ENCODE peak calls at places on chromosomes 13 and 19, in four cellular contexts. One of them, this sample, is unnamed.
A peak's percentile ranks its signal among the peaks of the same experiment; 100 is the strongest.

GRCh38 chr13:97205971-97206370 is 16.2 kb upstream of the MBNL2 start:
- DNase-seq in mammary epithelial cell: peak; percentile 32
- DNase-seq in cardiac fibroblast: peak; percentile 57
- DNase-seq in A549: peak; percentile 17
- DNase-seq in this sample: no peak

GRCh38 chr13:23621316-23621645 is 51.1 kb downstream of the TNFRSF19 start:
- DNase-seq in mammary epithelial cell: peak; percentile 97
- DNase-seq in cardiac fibroblast: peak; percentile 94
- DNase-seq in A549: peak; percentile 57
- DNase-seq in this sample: no peak

GRCh38 chr13:39189778-39190177 is 151.5 kb downstream of the NHLRC3 start:
- DNase-seq in mammary epithelial cell: no peak
- DNase-seq in cardiac fibroblast: no peak
- DNase-seq in A549: no peak
- DNase-seq in this sample: no peak

GRCh38 chr19:16872728-16873127 is 16.1 kb upstream of the F2RL3 start:
- DNase-seq in mammary epithelial cell: no peak
- DNase-seq in cardiac fibroblast: no peak
- DNase-seq in A549: no peak
- DNase-seq in this sample: no peak

GRCh38 chr19:8904597-8904996 is 72.4 kb downstream of the MBD3L1 start:
- DNase-seq in mammary epithelial cell: no peak
- DNase-seq in cardiac fibroblast: no peak
- DNase-seq in A549: no peak
- DNase-seq in this sample: no peak

GRCh38 chr19:41351339-41352245 is 2.1 kb downstream of the TGFB1 start:
- DNase-seq in mammary epithelial cell: peak; percentile 72
- DNase-seq in cardiac fibroblast: peak; percentile 54
- DNase-seq in A549: no peak
- DNase-seq in this sample: no peak

GRCh38 chr13:35549481-35549880 is 73.0 kb upstream of the MAB21L1 start:
- DNase-seq in mammary epithelial cell: peak; percentile 69
- DNase-seq in cardiac fibroblast: peak; percentile 41
- DNase-seq in A549: peak; percentile 27
- DNase-seq in this sample: peak; percentile 31

GRCh38 chr19:28497137-28497536 is 715.8 kb downstream of the UQCRFS1 start:
- DNase-seq in mammary epithelial cell: peak; percentile 73
- DNase-seq in cardiac fibroblast: peak; percentile 88
- DNase-seq in A549: no peak
- DNase-seq in this sample: peak; percentile 39

GRCh38 chr13:96772426-96772825 is 221.8 kb downstream of the OXGR1 start:
- DNase-seq in mammary epithelial cell: no peak
- DNase-seq in cardiac fibroblast: peak; percentile 22
- DNase-seq in A549: no peak
- DNase-seq in this sample: no peak

GRCh38 chr19:41409288-41409687 is 11.7 kb downstream of the BCKDHA start:
- DNase-seq in mammary epithelial cell: peak; percentile 58
- DNase-seq in cardiac fibroblast: peak; percentile 56
- DNase-seq in A549: peak; percentile 60
- DNase-seq in this sample: no peak

GRCh38 chr13:25966086-25966485 is 85.7 kb downstream of the SHISA2 start:
- DNase-seq in mammary epithelial cell: no peak
- DNase-seq in cardiac fibroblast: no peak
- DNase-seq in A549: no peak
- DNase-seq in this sample: no peak

GRCh38 chr19:30227661-30228112 is 144.5 kb upstream of the ZNF536 start:
- DNase-seq in mammary epithelial cell: peak; percentile 42
- DNase-seq in cardiac fibroblast: peak; percentile 53
- DNase-seq in A549: peak; percentile 82
- DNase-seq in this sample: peak; percentile 5
- TF ChIP-seq CTCF in mammary epithelial cell: peak; percentile 30
- TF ChIP-seq CTCF in cardiac fibroblast: peak; percentile 7
- TF ChIP-seq CTCF in A549: peak; percentile 72
- TF ChIP-seq CTCF in this sample: peak; percentile 45

GRCh38 chr19:49224856-49225255 is 67.3 kb downstream of the TRPM4 start:
- DNase-seq in mammary epithelial cell: peak; percentile 63
- DNase-seq in cardiac fibroblast: peak; percentile 74
- DNase-seq in A549: peak; percentile 90
- DNase-seq in this sample: no peak
- TF ChIP-seq CTCF in mammary epithelial cell: peak; percentile 66
- TF ChIP-seq CTCF in cardiac fibroblast: peak; percentile 51
- TF ChIP-seq CTCF in A549: peak; percentile 67
- TF ChIP-seq CTCF in this sample: peak; percentile 29

GRCh38 chr13:28138012-28138755 is at the start of gene PAN3:
- DNase-seq in mammary epithelial cell: peak; percentile 88
- DNase-seq in cardiac fibroblast: peak; percentile 92
- DNase-seq in A549: peak; percentile 85
- DNase-seq in this sample: peak; percentile 80

GRCh38 chr13:28136916-28137315 is 1.4 kb upstream of the PAN3 start:
- DNase-seq in mammary epithelial cell: no peak
- DNase-seq in cardiac fibroblast: no peak
- DNase-seq in A549: no peak
- DNase-seq in this sample: no peak

GRCh38 chr13:28140433-28141125 is 2.2 kb downstream of the PAN3 start:
- DNase-seq in mammary epithelial cell: no peak
- DNase-seq in cardiac fibroblast: peak; percentile 13
- DNase-seq in A549: no peak
- DNase-seq in this sample: no peak

GRCh38 chr13:28137556-28137955 is 789 bp upstream of the PAN3 start:
- DNase-seq in mammary epithelial cell: no peak
- DNase-seq in cardiac fibroblast: peak; percentile 20
- DNase-seq in A549: no peak
- DNase-seq in this sample: no peak

GRCh38 chr13:28138756-28139470 is 568 bp downstream of the PAN3 start:
- DNase-seq in mammary epithelial cell: peak; percentile 84
- DNase-seq in cardiac fibroblast: peak; percentile 89
- DNase-seq in A549: peak; percentile 83
- DNase-seq in this sample: no peak
- TF ChIP-seq CTCF in mammary epithelial cell: no peak
- TF ChIP-seq CTCF in cardiac fibroblast: no peak
- TF ChIP-seq CTCF in A549: no peak
- TF ChIP-seq CTCF in this sample: no peak

DNA sequence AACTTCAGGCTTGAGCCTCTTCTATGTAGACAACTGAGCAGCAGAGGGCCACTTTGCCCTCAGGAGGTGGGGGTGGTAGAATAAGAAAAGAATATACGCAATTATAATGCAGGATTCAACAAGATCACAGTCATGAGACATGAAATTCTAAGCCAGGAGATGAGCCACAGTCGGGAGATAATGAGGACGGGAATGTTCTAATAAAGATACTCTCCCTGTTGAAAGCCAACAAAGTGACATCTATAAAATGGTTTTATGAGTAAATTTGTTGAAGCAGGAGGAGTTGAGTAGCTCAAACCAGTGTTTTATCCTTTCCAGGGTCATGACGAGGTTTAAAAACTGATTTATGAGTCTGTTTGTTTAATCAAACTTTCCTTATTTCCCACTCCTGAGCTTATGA is 152.0 kb upstream of the SERP2 start:
- DNase-seq in mammary epithelial cell: no peak
- DNase-seq in cardiac fibroblast: no peak
- DNase-seq in A549: no peak
- DNase-seq in this sample: no peak
- TF ChIP-seq CTCF in mammary epithelial cell: no peak
- TF ChIP-seq CTCF in cardiac fibroblast: no peak
- TF ChIP-seq CTCF in A549: no peak
- TF ChIP-seq CTCF in this sample: no peak

DNA sequence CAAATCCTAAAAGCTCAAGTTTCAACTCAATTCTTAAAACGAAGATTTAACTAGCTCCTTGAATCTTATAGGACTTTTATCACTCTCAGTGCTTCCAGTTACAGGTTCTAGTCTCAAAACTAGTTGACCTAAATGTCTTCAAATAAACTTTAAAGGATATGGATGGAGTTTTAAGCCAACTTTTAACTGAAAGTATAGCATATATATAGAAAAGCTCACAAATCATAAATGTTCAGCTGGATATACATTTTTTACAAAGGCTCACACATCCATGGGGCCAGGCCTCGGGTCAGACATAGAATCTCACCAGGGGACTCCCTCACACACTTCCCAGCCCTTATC is 47.1 kb upstream of the ARHGEF7 start:
- DNase-seq in mammary epithelial cell: no peak
- DNase-seq in cardiac fibroblast: no peak
- DNase-seq in A549: no peak
- DNase-seq in this sample: no peak
- TF ChIP-seq CTCF in mammary epithelial cell: no peak
- TF ChIP-seq CTCF in cardiac fibroblast: no peak
- TF ChIP-seq CTCF in A549: no peak
- TF ChIP-seq CTCF in this sample: no peak

This sample was measured in astrocyte of the cerebellum.